ENCODE peak calls at places on chromosomes 12 and 14, in ten cellular contexts. G is NT2/D1, U is stomach, C is suprapubic skin, N is spleen, Z is psoas muscle, F is pancreas, V is cardiac muscle cell, S is neuronal stem cell, M is H9. E is an unnamed sample.

GRCh38 chr14:61568572-61569011 is 126.7 kb upstream of the HIF1A start:
- DNase-seq in F (peak; percentile 75), M (peak; percentile 72), S (no peak), Z (no peak), G (no peak), N (peak; percentile 95), C (no peak), U (peak; percentile 72), V (no peak), E (peak; percentile 30)

GRCh38 chr14:96737869-96738268 is 59.3 kb upstream of the VRK1 start:
- DNase-seq in F (no peak), Z (no peak), U (no peak), G (no peak), V (no peak), S (no peak), M (no peak), N (no peak), C (no peak), E (no peak)

GRCh38 chr14:23567186-23568020 is at the start of gene AP1G2:
- DNase-seq in V (peak; percentile 86), F (peak; percentile 92), C (peak; percentile 94), M (peak; percentile 94), G (peak; percentile 72), N (peak; percentile 98), S (peak; percentile 65), Z (peak; percentile 89), U (peak; percentile 93), E (peak; percentile 77)

GRCh38 chr12:114508529-114509129 is 102.7 kb upstream of the TBX5 start:
- DNase-seq in F (peak; percentile 35), N (no peak), G (peak; percentile 78), M (peak; percentile 87), V (peak; percentile 86), C (peak; percentile 75), Z (no peak), U (peak; percentile 69), S (peak; percentile 78), E (peak; percentile 23)

GRCh38 chr14:102779574-102780315 is 2.5 kb downstream of the TRAF3 start:
- DNase-seq in G (no peak), U (no peak), S (no peak), C (no peak), V (peak; percentile 53), N (peak; percentile 15), F (no peak), Z (no peak), M (no peak), E (no peak)

GRCh38 chr14:21923820-21924219 is 250.2 kb upstream of the OR4E1 start:
- DNase-seq in Z (no peak), F (no peak), G (no peak), M (no peak), N (no peak), V (no peak), U (no peak), S (no peak), C (no peak), E (peak; percentile 11)

GRCh38 chr12:40697566-40698257 is 5.5 kb downstream of the CNTN1 start:
- DNase-seq in F (no peak), M (no peak), U (no peak), V (no peak), N (no peak), S (no peak), C (no peak), G (no peak), Z (no peak), E (no peak)

GRCh38 chr12:26188641-26189040 is 6.7 kb upstream of the SSPN start:
- DNase-seq in M (no peak), V (no peak), Z (no peak), U (no peak), S (no peak), G (no peak), C (no peak), N (no peak), F (no peak), E (no peak)

GRCh38 chr14:21917699-21918436 is 244.2 kb upstream of the OR4E1 start:
- DNase-seq in G (no peak), N (no peak), V (peak; percentile 71), M (no peak), C (no peak), U (peak; percentile 53), Z (no peak), S (peak; percentile 33), F (no peak), E (no peak)

GRCh38 chr14:25411933-25412757 is 362.2 kb upstream of the STXBP6 start:
- DNase-seq in G (no peak), F (no peak), C (no peak), V (peak; percentile 5), U (no peak), N (no peak), S (peak; percentile 35), M (peak; percentile 77), Z (no peak), E (no peak)

GRCh38 chr12:75981247-75981646 is 50.3 kb downstream of the PHLDA1 start:
- DNase-seq in G (no peak), S (no peak), M (no peak), U (no peak), V (no peak), F (no peak), C (no peak), N (no peak), Z (no peak), E (no peak)

GRCh38 chr12:109921982-109922381 is 21.9 kb downstream of the TCHP start:
- DNase-seq in N (no peak), Z (no peak), C (no peak), U (no peak), V (no peak), G (no peak), M (no peak), S (no peak), F (no peak), E (no peak)

GRCh38 chr12:109916045-109916444 is 16.0 kb downstream of the TCHP start:
- DNase-seq in F (no peak), M (no peak), S (no peak), Z (no peak), C (no peak), V (no peak), U (no peak), N (peak; percentile 38), G (no peak), E (no peak)

GRCh38 chr12:109923038-109923437 is 23.0 kb downstream of the TCHP start:
- DNase-seq in V (no peak), F (no peak), N (no peak), Z (no peak), M (no peak), G (no peak), C (peak; percentile 31), U (no peak), S (no peak), E (no peak)

GRCh38 chr12:109920266-109920780 is 20.2 kb downstream of the TCHP start:
- DNase-seq in G (no peak), U (no peak), F (no peak), S (no peak), C (no peak), Z (no peak), N (no peak), V (no peak), M (no peak), E (no peak)

DNA sequence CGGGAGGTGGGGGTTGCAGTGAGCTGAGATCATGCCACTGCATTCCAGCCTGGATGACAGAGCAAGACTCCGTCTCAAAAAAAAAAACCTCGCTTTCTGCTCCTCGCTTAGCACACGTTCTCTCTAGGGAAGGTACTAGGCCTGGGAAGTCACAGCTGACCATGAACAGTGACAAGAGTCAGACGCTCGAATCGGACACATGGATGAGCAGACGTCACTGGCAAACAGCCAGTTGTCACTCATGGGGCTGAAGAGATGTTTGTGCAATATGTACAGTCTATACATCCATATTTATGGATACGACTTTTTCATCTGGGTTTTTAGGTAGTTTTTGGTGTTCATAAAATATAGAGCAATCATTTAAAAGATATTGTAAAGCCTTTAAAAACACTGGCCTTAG is 19.4 kb downstream of the TCHP start:
- DNase-seq in N (no peak), C (no peak), S (no peak), U (no peak), Z (no peak), M (no peak), V (no peak), G (no peak), F (no peak), E (no peak)
- H3K9me3 ChIP-seq in N (no peaks in the 10 kb centered on the region), C (no peaks in the 10 kb centered on the region), S (no peaks in the 10 kb centered on the region), U (no peaks in the 10 kb centered on the region), Z (no peaks in the 10 kb centered on the region), M (no peaks in the 10 kb centered on the region), V (no peaks in the 10 kb centered on the region), G (peaks cover 20% of the 10 kb centered on the region), F (no peaks in the 10 kb centered on the region), E (no peaks in the 10 kb centered on the region)

DNA sequence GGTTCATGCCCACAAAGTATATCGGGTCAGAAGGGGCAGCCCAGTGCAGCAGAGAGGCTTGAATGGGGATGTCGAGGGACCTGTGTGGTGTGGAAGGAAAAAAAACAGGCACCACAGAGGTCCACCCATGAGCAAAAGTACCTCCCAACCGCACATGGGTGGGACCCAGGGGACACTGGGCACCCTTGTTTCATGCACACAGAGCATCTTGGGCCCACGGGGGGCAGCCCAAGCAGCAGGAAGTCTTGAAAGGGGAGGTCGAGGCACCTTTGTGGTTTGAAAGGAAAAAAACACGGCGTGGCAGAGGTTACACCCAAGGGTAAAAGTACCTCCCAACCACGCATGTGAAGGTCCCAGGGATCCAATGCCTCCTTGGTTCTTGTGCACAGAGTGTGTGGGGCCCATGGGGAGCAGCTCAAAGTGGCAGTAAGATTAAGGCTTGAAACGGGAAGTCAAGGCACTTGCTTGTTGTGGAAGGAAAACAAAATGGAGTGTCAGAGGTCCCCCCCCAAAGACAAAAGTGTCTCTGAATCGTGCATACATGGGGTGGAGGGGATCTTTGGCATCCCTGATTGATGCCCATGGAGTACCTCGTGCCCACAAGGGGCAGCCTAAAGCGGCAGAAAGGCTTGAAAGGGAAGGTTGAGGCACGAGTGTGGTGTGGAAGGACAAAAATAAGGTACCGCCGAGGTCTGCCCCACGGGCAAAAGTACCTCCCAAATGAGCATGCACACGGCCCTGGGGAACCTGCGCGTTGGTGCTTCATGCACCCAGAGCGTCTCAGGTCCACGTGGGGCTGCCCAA is 575.5 kb downstream of the ALG10 start:
- DNase-seq in Z (peak; percentile 10), N (peak; percentile 44), G (no peak), V (no peak), F (no peak), S (no peak), C (peak; percentile 25), M (no peak), U (peak; percentile 19), E (no peak)
- H3K9me3 ChIP-seq in Z (peaks cover 22% of the 10 kb centered on the region), N (peaks cover 90% of the 10 kb centered on the region), G (peaks cover 38% of the 10 kb centered on the region), V (no peaks in the 10 kb centered on the region), F (no peaks in the 10 kb centered on the region), S (peaks cover 65% of the 10 kb centered on the region), C (peaks cover 55% of the 10 kb centered on the region), M (peaks cover 86% of the 10 kb centered on the region), U (peaks cover 42% of the 10 kb centered on the region), E (peaks cover 5% of the 10 kb centered on the region)

GRCh38 chr12:34126239-34126641 is 103.9 kb downstream of the ALG10 start:
- DNase-seq in M (no peak), C (no peak), N (no peak), F (no peak), S (no peak), Z (no peak), G (no peak), U (no peak), V (no peak), E (no peak)
- H3K9me3 ChIP-seq in M (peaks cover 29% of the 10 kb centered on the region), C (no peaks in the 10 kb centered on the region), N (no peaks in the 10 kb centered on the region), F (no peaks in the 10 kb centered on the region), S (peaks cover 13% of the 10 kb centered on the region), Z (no peaks in the 10 kb centered on the region), G (no peaks in the 10 kb centered on the region), U (no peaks in the 10 kb centered on the region), V (no peaks in the 10 kb centered on the region), E (no peaks in the 10 kb centered on the region)

DNA sequence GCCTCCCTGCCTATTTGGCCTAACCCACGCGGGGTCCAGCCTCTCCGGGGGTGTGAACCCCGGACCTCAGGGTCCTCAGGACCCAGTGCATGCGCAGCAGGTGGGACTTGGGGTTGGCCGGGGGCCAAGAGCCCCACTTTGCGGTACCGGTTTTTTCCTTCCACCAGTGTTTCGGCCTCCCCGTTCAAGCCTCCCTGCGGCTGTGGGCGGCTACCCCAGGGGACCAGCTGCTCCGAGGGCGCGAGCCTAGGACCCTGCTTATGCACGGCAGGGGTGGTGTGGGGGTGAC is 327.3 kb downstream of the ALG10 start:
- DNase-seq in N (no peak), C (no peak), U (no peak), G (no peak), S (no peak), F (no peak), M (no peak), Z (no peak), V (no peak), E (no peak)
- H3K9me3 ChIP-seq in N (peaks cover 87% of the 10 kb centered on the region), C (peaks cover 53% of the 10 kb centered on the region), U (peaks cover 30% of the 10 kb centered on the region), G (no peaks in the 10 kb centered on the region), S (peaks cover 59% of the 10 kb centered on the region), F (no peaks in the 10 kb centered on the region), M (peaks cover 6% of the 10 kb centered on the region), Z (no peaks in the 10 kb centered on the region), V (no peaks in the 10 kb centered on the region), E (no peaks in the 10 kb centered on the region)